ENCODE peak calls at places on chromosomes 16 and 17, in six cellular contexts. B is GM12878, I is A549, M is kidney epithelial cell, F is fibroblast of mammary gland, W is epithelial cell of esophagus. X is an unnamed sample.
A peak's percentile ranks its signal among the peaks of the same experiment; 100 is the strongest.

GRCh38 chr16:23317751-23318150 is 15.6 kb downstream of the SCNN1B start:
- DNase-seq in B (no peak), I (no peak), M (no peak), F (no peak), W (no peak), X (no peak)

GRCh38 chr17:21677911-21678310 is 14.4 kb upstream of the KCNJ18 start:
- DNase-seq in B (no peak), I (no peak), M (no peak), F (no peak), W (no peak), X (no peak)

GRCh38 chr16:64426131-64426666 is 695.7 kb downstream of the CDH11 start:
- DNase-seq in B (no peak), I (no peak), M (no peak), F (no peak), W (no peak), X (no peak)

GRCh38 chr17:42251115-42251514 is 25.1 kb downstream of the STAT5B start:
- DNase-seq in B (no peak), I (peak; percentile 48), M (no peak), F (peak; percentile 63), W (no peak), X (no peak)

GRCh38 chr16:70576431-70577255 is 53.0 kb downstream of the SF3B3 start:
- DNase-seq in B (peak; percentile 62), I (peak; percentile 33), M (no peak), F (peak; percentile 84), W (peak; percentile 64), X (no peak)

GRCh38 chr17:47252209-47252608 is 1.4 kb upstream of the ITGB3 start:
- DNase-seq in B (no peak), I (no peak), M (no peak), F (no peak), W (no peak), X (no peak)

GRCh38 chr17:1515640-1516402 is 591 bp downstream of the INPP5K start:
- DNase-seq in B (peak; percentile 70), I (peak; percentile 86), M (peak; percentile 47), F (peak; percentile 87), W (peak; percentile 88), X (peak; percentile 50)

GRCh38 chr17:41415833-41416335 is 8.5 kb downstream of the KRT37 start:
- DNase-seq in B (no peak), I (no peak), M (peak; percentile 48), F (no peak), W (no peak), X (no peak)

GRCh38 chr17:28735242-28735722 is 6.7 kb downstream of the NEK8 start:
- DNase-seq in B (no peak), I (peak; percentile 56), M (no peak), F (no peak), W (peak; percentile 54), X (no peak)

GRCh38 chr17:44546711-44547606 is 10.3 kb upstream of the FZD2 start:
- DNase-seq in B (no peak), I (no peak), M (no peak), F (peak; percentile 61), W (peak; percentile 65), X (no peak)

DNA sequence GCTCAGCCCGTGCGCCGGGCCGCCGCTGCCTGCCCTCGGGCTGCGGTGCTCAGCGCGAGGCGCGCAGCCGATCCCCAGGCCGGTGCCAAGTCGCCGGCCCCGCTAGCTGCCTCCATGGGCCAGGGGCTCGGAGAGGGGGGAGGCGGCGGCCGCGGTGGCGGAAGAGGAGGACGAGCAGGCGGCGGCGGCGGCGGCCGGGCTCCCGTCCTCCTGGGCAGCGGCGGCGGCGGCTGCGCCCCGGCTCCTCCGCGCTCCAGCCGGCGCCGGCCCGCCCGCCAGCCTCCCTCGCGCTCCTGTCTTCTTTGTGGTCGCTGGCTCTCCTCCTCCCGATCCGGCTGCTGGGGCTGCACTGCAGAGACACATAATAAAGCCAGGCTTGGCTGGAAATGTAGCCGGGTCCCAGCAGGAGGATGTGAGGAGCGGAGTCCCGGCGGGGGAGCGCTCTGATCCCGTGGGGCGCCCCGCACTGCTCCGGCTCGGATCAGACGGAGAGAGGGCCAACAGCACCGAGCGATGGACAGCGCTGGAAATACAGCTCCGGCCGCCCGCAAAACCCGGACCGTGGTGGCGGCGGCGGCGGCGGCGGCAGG is 924 bp upstream of the ZNF423 start:
- DNase-seq in B (no peak), I (peak; percentile 78), M (no peak), F (peak; percentile 70), W (peak; percentile 73), X (peak; percentile 9)
- TF ChIP-seq CTCF in B (peak; percentile 32), I (no peak), M (peak; percentile 38), F (no peak), W (no peak), X (peak; percentile 70)

DNA sequence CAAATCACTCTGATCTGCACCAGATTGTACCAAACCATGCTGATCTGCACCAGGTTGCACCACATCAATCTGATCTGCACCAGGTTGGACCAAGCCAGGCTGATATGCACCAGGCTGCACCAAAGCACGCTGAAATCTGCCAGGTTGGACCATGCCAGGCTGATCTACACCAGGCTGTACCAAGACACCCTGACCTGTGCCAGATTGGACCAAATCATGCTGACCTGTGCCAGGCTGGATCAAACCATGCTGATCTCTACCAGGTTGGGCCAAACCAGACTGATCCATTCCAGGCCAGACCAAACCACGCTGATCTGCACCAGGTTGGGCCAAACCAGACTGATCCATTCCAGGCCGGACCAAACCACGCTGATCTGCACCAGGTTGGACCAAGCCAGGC is 15.5 kb downstream of the QRICH2 start:
- DNase-seq in B (no peak), I (no peak), M (no peak), F (no peak), W (no peak), X (no peak)
- H3K4me3 ChIP-seq in B (no peak overlapping the region), I (no peak overlapping the region), M (no peak overlapping the region), F (no peak overlapping the region), W (no peak overlapping the region), X (no peak overlapping the region)

GRCh38 chr16:88633684-88634140 is 4.7 kb upstream of the IL17C start:
- DNase-seq in B (peak; percentile 55), I (peak; percentile 68), M (peak; percentile 51), F (peak; percentile 36), W (peak; percentile 57), X (no peak)
- TF ChIP-seq CTCF in B (peak; percentile 65), I (no peak), M (peak; percentile 70), F (peak; percentile 27), W (no peak), X (peak; percentile 41)

GRCh38 chr16:1973461-1974156 is 1.8 kb downstream of the TBL3 start:
- DNase-seq in B (no peak), I (no peak), M (no peak), F (no peak), W (no peak), X (no peak)

GRCh38 chr16:1976216-1976520 is 4.3 kb downstream of the TBL3 start:
- DNase-seq in B (no peak), I (no peak), M (no peak), F (no peak), W (no peak), X (no peak)

GRCh38 chr16:1972490-1972877 is 631 bp downstream of the TBL3 start:
- DNase-seq in B (no peak), I (no peak), M (no peak), F (no peak), W (peak; percentile 59), X (no peak)

GRCh38 chr16:1975432-1976215 is 3.8 kb downstream of the TBL3 start:
- DNase-seq in B (no peak), I (no peak), M (no peak), F (no peak), W (no peak), X (no peak)

DNA sequence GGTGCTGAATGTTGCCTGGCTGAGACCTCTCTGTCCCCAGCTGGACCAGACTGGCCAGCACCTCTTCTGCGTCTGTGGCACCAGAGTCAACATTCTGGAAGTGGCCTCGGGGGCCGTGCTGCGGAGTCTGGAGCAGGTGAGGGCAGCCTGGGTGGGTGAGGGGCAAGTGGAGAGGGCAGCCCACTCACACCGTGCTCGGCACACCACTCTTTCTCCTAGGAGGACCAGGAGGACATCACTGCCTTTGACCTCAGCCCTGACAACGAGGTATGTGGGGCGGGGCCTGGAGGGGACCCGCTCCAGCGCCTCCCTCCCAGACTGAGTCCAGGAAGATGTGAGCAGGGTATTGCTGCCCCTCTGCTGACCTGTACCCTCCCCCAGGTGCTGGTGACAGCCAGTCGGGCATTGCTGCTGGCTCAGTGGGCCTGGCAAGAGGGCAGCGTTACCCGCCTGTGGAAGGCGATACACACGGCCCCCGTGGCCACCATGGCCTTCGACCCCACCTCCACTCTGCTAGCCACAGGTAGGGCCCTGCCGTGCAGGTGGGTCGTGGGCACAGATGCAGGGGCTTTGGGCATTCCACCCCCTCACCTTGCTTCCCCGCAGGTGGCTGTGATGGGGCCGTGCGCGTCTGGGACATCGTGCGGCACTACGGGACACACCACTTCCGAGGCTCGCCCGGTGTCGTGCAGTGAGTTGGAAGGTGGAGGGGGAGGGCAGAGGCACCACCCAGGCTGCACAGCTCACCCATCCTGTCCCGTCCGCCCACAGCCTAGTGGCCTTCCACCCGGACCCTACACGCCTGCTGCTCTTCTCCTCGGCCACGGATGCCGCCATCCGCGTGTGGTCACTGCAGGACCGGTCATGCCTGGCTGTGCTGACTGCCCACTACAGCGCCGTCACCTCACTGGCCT is 2.6 kb downstream of the TBL3 start:
- DNase-seq in B (no peak), I (no peak), M (no peak), F (no peak), W (no peak), X (no peak)
- H3K4me3 ChIP-seq in B (no peak overlapping the region), I (no peak overlapping the region), M (no peak overlapping the region), F (no peak overlapping the region), W (no peak overlapping the region), X (no peak overlapping the region)